ENCODE peak calls at places on chromosomes 12 and 14, in four cellular contexts. One of them, this sample, is unnamed. For H3K4me1, the result is how much of the 10 kb centered on the place peaks cover.

GRCh38 chr14:33678012-33678411 is 272.9 kb downstream of the EGLN3 start:
- DNase-seq in left ventricle myocardium inferior: no peak
- DNase-seq in aorta: no peak
- DNase-seq in breast epithelium: no peak
- DNase-seq in this sample: no peak

GRCh38 chr12:49587174-49587908 is 18.1 kb downstream of the FAM186B start:
- DNase-seq in left ventricle myocardium inferior: no peak
- DNase-seq in aorta: no peak
- DNase-seq in breast epithelium: no peak
- DNase-seq in this sample: no peak

GRCh38 chr14:78455896-78456435 is 285.8 kb downstream of the NRXN3 start:
- DNase-seq in left ventricle myocardium inferior: no peak
- DNase-seq in aorta: no peak
- DNase-seq in breast epithelium: no peak
- DNase-seq in this sample: no peak

GRCh38 chr12:124857921-124858461 is 5.7 kb downstream of the SCARB1 start:
- DNase-seq in left ventricle myocardium inferior: no peak
- DNase-seq in aorta: no peak
- DNase-seq in breast epithelium: no peak
- DNase-seq in this sample: no peak

GRCh38 chr14:70995671-70996070 is 88.4 kb downstream of the PCNX1 start:
- DNase-seq in left ventricle myocardium inferior: no peak
- DNase-seq in aorta: no peak
- DNase-seq in breast epithelium: no peak
- DNase-seq in this sample: no peak

GRCh38 chr14:54817506-54817905 is 85.1 kb downstream of the GCH1 start:
- DNase-seq in left ventricle myocardium inferior: no peak
- DNase-seq in aorta: no peak
- DNase-seq in breast epithelium: no peak
- DNase-seq in this sample: no peak

GRCh38 chr12:74794522-74794921 is 256.9 kb downstream of the ATXN7L3B start:
- DNase-seq in left ventricle myocardium inferior: no peak
- DNase-seq in aorta: no peak
- DNase-seq in breast epithelium: no peak
- DNase-seq in this sample: no peak

GRCh38 chr14:56416213-56416612 is 163.4 kb upstream of the TMEM260 start:
- DNase-seq in left ventricle myocardium inferior: no peak
- DNase-seq in aorta: no peak
- DNase-seq in breast epithelium: no peak
- DNase-seq in this sample: no peak

GRCh38 chr12:15220961-15221885 is at the start of gene RERG:
- DNase-seq in left ventricle myocardium inferior: peak
- DNase-seq in aorta: peak
- DNase-seq in breast epithelium: peak
- DNase-seq in this sample: no peak

GRCh38 chr12:88309546-88309945 is 167.4 kb downstream of the TMTC3 start:
- DNase-seq in left ventricle myocardium inferior: no peak
- DNase-seq in aorta: no peak
- DNase-seq in breast epithelium: no peak
- DNase-seq in this sample: no peak

GRCh38 chr14:33715223-33715528 is 235.7 kb downstream of the EGLN3 start:
- DNase-seq in left ventricle myocardium inferior: no peak
- DNase-seq in aorta: no peak
- DNase-seq in breast epithelium: no peak
- DNase-seq in this sample: no peak

GRCh38 chr12:49043856-49044258 is 16.7 kb downstream of the KMT2D start:
- DNase-seq in left ventricle myocardium inferior: peak
- DNase-seq in aorta: peak
- DNase-seq in breast epithelium: no peak
- DNase-seq in this sample: no peak

GRCh38 chr12:5723071-5723470 is 222.0 kb downstream of the ANO2 start:
- DNase-seq in left ventricle myocardium inferior: no peak
- DNase-seq in aorta: no peak
- DNase-seq in breast epithelium: no peak
- DNase-seq in this sample: no peak

GRCh38 chr12:53182836-53183235 is 2.1 kb upstream of the CSAD start:
- DNase-seq in left ventricle myocardium inferior: no peak
- DNase-seq in aorta: no peak
- DNase-seq in breast epithelium: no peak
- DNase-seq in this sample: no peak

GRCh38 chr14:67853748-67854147 is 34.2 kb downstream of the RAD51B start:
- DNase-seq in left ventricle myocardium inferior: no peak
- DNase-seq in aorta: no peak
- DNase-seq in breast epithelium: no peak
- DNase-seq in this sample: no peak

GRCh38 chr12:72075401-72075800 is 136.8 kb downstream of the TPH2 start:
- DNase-seq in left ventricle myocardium inferior: no peak
- DNase-seq in aorta: no peak
- DNase-seq in breast epithelium: no peak
- DNase-seq in this sample: no peak

GRCh38 chr14:92690171-92691011 is 58.0 kb downstream of the LGMN start:
- DNase-seq in left ventricle myocardium inferior: no peak
- DNase-seq in aorta: peak
- DNase-seq in breast epithelium: no peak
- DNase-seq in this sample: no peak

GRCh38 chr14:51014625-51015024 is 70.3 kb upstream of the PYGL start:
- DNase-seq in left ventricle myocardium inferior: no peak
- DNase-seq in aorta: no peak
- DNase-seq in breast epithelium: no peak
- DNase-seq in this sample: no peak

GRCh38 chr12:58727526-58727925 is 192.8 kb downstream of the LRIG3 start:
- DNase-seq in left ventricle myocardium inferior: no peak
- DNase-seq in aorta: no peak
- DNase-seq in breast epithelium: no peak
- DNase-seq in this sample: no peak

GRCh38 chr12:32455607-32456063 is 56.3 kb downstream of the FGD4 start:
- DNase-seq in left ventricle myocardium inferior: no peak
- DNase-seq in aorta: no peak
- DNase-seq in breast epithelium: no peak
- DNase-seq in this sample: peak

GRCh38 chr12:43206396-43206795 is 345.6 kb downstream of the ADAMTS20 start:
- DNase-seq in left ventricle myocardium inferior: no peak
- DNase-seq in aorta: no peak
- DNase-seq in breast epithelium: no peak
- DNase-seq in this sample: peak

GRCh38 chr14:55434805-55435174 is 5.6 kb downstream of the TBPL2 start:
- DNase-seq in left ventricle myocardium inferior: no peak
- DNase-seq in aorta: no peak
- DNase-seq in breast epithelium: no peak
- DNase-seq in this sample: no peak

GRCh38 chr12:96020314-96021003 is 14.9 kb downstream of the LTA4H start:
- DNase-seq in left ventricle myocardium inferior: no peak
- DNase-seq in aorta: no peak
- DNase-seq in breast epithelium: no peak
- DNase-seq in this sample: no peak

GRCh38 chr12:123126294-123127144 is 24.4 kb downstream of the PITPNM2 start:
- DNase-seq in left ventricle myocardium inferior: no peak
- DNase-seq in aorta: no peak
- DNase-seq in breast epithelium: no peak
- DNase-seq in this sample: peak

GRCh38 chr14:46250113-46250703 is 401.4 kb downstream of the RPL10L start:
- DNase-seq in left ventricle myocardium inferior: no peak
- DNase-seq in aorta: no peak
- DNase-seq in breast epithelium: no peak
- DNase-seq in this sample: no peak

GRCh38 chr12:78622529-78623221 is 241.9 kb upstream of the SYT1 start:
- DNase-seq in left ventricle myocardium inferior: no peak
- DNase-seq in aorta: no peak
- DNase-seq in breast epithelium: no peak
- DNase-seq in this sample: no peak

GRCh38 chr14:64730061-64730440 is 25.8 kb downstream of the PLEKHG3 start:
- DNase-seq in left ventricle myocardium inferior: peak
- DNase-seq in aorta: peak
- DNase-seq in breast epithelium: no peak
- DNase-seq in this sample: no peak

GRCh38 chr12:86663691-86664090 is 407.5 kb upstream of the MGAT4C start:
- DNase-seq in left ventricle myocardium inferior: no peak
- DNase-seq in aorta: no peak
- DNase-seq in breast epithelium: no peak
- DNase-seq in this sample: no peak

GRCh38 chr12:1309610-1310009 is 284.8 kb downstream of the FBXL14 start:
- DNase-seq in left ventricle myocardium inferior: no peak
- DNase-seq in aorta: no peak
- DNase-seq in breast epithelium: no peak
- DNase-seq in this sample: no peak

GRCh38 chr14:64191756-64192155 is 102.4 kb downstream of the ESR2 start:
- DNase-seq in left ventricle myocardium inferior: no peak
- DNase-seq in aorta: no peak
- DNase-seq in breast epithelium: no peak
- DNase-seq in this sample: peak

GRCh38 chr12:87953257-87953860 is 75.8 kb downstream of the C12orf50 start:
- DNase-seq in left ventricle myocardium inferior: no peak
- DNase-seq in aorta: no peak
- DNase-seq in breast epithelium: no peak
- DNase-seq in this sample: no peak

GRCh38 chr12:46660276-46660675 is 165.5 kb downstream of the SLC38A4 start:
- DNase-seq in left ventricle myocardium inferior: no peak
- DNase-seq in aorta: no peak
- DNase-seq in breast epithelium: no peak
- DNase-seq in this sample: no peak

GRCh38 chr12:63787306-63787705 is 7.6 kb downstream of the RXYLT1 start:
- DNase-seq in left ventricle myocardium inferior: no peak
- DNase-seq in aorta: no peak
- DNase-seq in breast epithelium: no peak
- DNase-seq in this sample: no peak

GRCh38 chr12:3271639-3272038 is 194.5 kb downstream of the TSPAN9 start:
- DNase-seq in left ventricle myocardium inferior: no peak
- DNase-seq in aorta: peak
- DNase-seq in breast epithelium: no peak
- DNase-seq in this sample: no peak

GRCh38 chr14:59490756-59491155 is 6.4 kb downstream of the JKAMP start:
- DNase-seq in left ventricle myocardium inferior: no peak
- DNase-seq in aorta: no peak
- DNase-seq in breast epithelium: no peak
- DNase-seq in this sample: no peak

GRCh38 chr12:54328595-54329337 is 3.8 kb downstream of the COPZ1 start:
- DNase-seq in left ventricle myocardium inferior: no peak
- DNase-seq in aorta: no peak
- DNase-seq in breast epithelium: no peak
- DNase-seq in this sample: no peak
- H3K4me1 ChIP-seq in left ventricle myocardium inferior: half or more
- H3K4me1 ChIP-seq in aorta: under half
- H3K4me1 ChIP-seq in breast epithelium: under half
- H3K4me1 ChIP-seq in this sample: under half

DNA sequence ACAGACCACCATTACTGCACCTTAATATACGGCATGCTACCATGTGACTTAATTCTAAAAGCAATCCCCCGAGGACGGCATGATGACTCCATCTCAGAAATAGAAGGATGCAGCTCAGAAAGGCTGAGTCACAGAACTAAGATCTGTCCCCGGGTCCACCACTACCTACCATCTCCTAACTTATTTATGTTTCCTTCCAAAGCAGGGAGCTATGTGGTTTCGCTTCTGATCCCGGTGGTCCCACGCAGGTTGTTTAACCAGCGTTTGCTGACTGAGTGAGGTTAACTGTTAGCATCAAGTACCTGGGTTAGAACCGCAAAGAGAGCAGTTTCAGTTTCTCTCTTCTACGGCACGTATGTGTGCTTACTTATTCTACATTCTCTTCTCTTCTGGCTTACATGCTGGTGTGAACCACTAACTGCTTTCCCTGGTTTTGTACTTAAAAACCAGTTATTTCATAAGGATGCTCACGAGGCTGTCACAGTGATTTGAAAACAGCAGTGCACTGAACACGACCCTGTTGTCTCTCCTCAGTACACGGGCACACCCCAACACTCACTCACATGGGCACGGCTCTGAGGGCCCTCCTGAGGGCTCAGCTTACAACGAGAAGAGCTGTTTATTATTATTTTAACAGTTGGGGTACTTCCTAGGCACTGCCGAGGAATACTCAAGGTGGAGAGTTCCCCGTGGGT is 66.7 kb downstream of the CCDC88C start:
- DNase-seq in left ventricle myocardium inferior: no peak
- DNase-seq in aorta: no peak
- DNase-seq in breast epithelium: no peak
- DNase-seq in this sample: no peak
- H3K4me1 ChIP-seq in left ventricle myocardium inferior: under half
- H3K4me1 ChIP-seq in aorta: under half
- H3K4me1 ChIP-seq in breast epithelium: under half
- H3K4me1 ChIP-seq in this sample: under half

DNA sequence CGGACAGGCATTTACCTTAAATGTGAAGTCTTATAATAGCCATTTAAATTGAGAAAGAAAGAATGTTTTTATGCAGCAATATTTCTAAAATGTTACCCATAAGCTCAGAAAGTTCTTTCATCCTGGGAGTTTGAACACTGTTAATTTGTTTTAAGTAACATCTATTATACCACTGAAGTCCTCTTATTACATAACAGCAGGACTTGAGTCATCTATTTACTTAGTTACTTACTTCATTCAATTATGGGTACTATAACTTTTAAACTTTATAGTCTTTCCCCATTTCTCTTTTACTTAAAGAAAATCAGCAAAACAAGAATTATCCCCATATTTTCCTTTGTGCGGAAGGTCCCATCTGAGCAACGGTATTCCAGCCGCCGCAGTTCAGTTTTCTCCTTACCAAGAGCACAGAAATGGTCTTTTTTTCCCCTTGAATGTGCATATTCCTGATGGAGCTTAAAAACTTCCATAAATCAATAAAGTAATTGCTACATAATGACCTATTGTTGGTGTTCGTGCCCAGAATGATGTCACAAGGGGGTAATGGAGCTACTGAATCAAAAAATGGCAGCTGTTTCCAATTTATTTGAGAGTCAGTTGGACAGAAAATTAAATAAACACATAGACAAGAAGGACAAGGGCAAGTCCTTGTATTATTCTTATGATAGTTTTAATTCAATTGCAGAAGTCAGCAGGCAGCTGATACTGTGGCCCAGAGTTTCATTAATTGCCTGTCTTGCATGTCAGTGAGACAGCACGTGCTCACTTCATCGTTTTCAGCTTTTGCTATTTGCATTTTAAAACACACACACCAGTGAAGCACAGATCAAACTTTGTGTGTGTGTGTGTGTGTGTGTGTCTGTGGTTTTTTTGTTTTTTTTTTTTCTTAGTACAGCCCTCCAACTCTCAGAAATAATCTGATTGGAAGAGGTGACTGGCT is 473.4 kb downstream of the ETNK1 start:
- DNase-seq in left ventricle myocardium inferior: no peak
- DNase-seq in aorta: no peak
- DNase-seq in breast epithelium: no peak
- DNase-seq in this sample: no peak
- H3K4me1 ChIP-seq in left ventricle myocardium inferior: under half
- H3K4me1 ChIP-seq in aorta: under half
- H3K4me1 ChIP-seq in breast epithelium: under half
- H3K4me1 ChIP-seq in this sample: under half

DNA sequence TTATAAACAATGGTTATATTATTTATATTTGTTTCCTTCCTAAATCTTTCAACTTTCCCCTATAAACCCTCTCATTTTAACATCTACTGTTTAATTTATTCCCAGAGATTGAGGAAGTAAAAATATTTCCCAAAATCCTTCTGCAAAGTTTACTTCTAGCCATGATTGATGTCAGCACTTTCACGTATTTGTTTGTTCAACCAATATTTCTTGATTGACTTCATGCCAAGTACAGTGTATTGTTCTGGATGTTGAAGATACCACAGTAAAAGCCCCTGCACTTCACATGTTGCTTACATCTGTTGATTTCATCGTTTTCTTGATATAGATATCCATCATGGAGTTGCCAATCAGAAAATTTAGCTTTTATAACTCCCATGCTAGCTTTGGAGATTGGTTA is 81.8 kb downstream of the TTLL5 start:
- DNase-seq in left ventricle myocardium inferior: no peak
- DNase-seq in aorta: no peak
- DNase-seq in breast epithelium: no peak
- DNase-seq in this sample: no peak
- H3K4me1 ChIP-seq in left ventricle myocardium inferior: under half
- H3K4me1 ChIP-seq in aorta: under half
- H3K4me1 ChIP-seq in breast epithelium: under half
- H3K4me1 ChIP-seq in this sample: under half

This sample was measured in keratinocyte.